ENCODE peak calls at places on chromosomes 4 and X, in seven cellular contexts. Y is kidney epithelial cell, H is adrenal gland, N is left lung, W is AG04450, F is suprapubic skin, G is astrocyte of the spinal cord. X is an unnamed sample.

GRCh38 chr4:140372607-140373327 is 679 bp upstream of the SCOC start:
- DNase-seq in Y (no peak), H (peak; percentile 15), N (no peak), W (no peak), F (no peak), G (peak; percentile 39), X (no peak)

GRCh38 chr4:74969507-74970474 is 36.9 kb downstream of the PARM1 start:
- DNase-seq in Y (no peak), H (no peak), N (no peak), W (no peak), F (no peak), G (no peak), X (peak; percentile 25)

GRCh38 chr4:65825121-65825520 is 154.8 kb upstream of the EPHA5 start:
- DNase-seq in Y (no peak), H (no peak), N (no peak), W (no peak), F (no peak), G (peak; percentile 50), X (no peak)

GRCh38 chr4:54005475-54005874 is 58.9 kb downstream of the CHIC2 start:
- DNase-seq in Y (peak; percentile 2), H (no peak), N (no peak), W (no peak), F (no peak), G (peak; percentile 43), X (no peak)

GRCh38 chr4:4990857-4991540 is 28.3 kb downstream of the CYTL1 start:
- DNase-seq in Y (peak; percentile 1), H (peak; percentile 90), N (no peak), W (no peak), F (peak; percentile 91), G (peak; percentile 55), X (peak; percentile 29)

GRCh38 chrX:71181558-71181909 is 36.9 kb downstream of the NLGN3 start:
- DNase-seq in Y (no peak), H (no peak), N (no peak), W (no peak), F (no peak), G (no peak), X (no peak)

GRCh38 chr4:1723131-1723801 is 1.9 kb downstream of the TACC3 start:
- DNase-seq in Y (no peak), H (no peak), N (no peak), W (no peak), F (no peak), G (no peak), X (no peak)

GRCh38 chr4:183177001-183177400 is 77.9 kb downstream of the WWC2 start:
- DNase-seq in Y (no peak), H (no peak), N (no peak), W (no peak), F (no peak), G (no peak), X (no peak)

GRCh38 chrX:1521459-1521956 is 15.5 kb downstream of the P2RY8 start:
- DNase-seq in Y (no peak), H (no peak), N (no peak), W (no peak), F (peak; percentile 43), G (no peak), X (no peak)

GRCh38 chrX:17788439-17788838 is 51.1 kb downstream of the SCML1 start:
- DNase-seq in Y (peak; percentile 5), H (peak; percentile 31), N (no peak), W (no peak), F (no peak), G (peak; percentile 32), X (no peak)

GRCh38 chr4:175386776-175387507 is 425.1 kb downstream of the GPM6A start:
- DNase-seq in Y (no peak), H (no peak), N (peak; percentile 44), W (no peak), F (no peak), G (no peak), X (no peak)

GRCh38 chrX:2484721-2485459 is 15.9 kb downstream of the DHRSX start:
- DNase-seq in Y (no peak), H (no peak), N (no peak), W (no peak), F (no peak), G (peak; percentile 73), X (no peak)

GRCh38 chrX:31420711-31421151 is 348.9 kb upstream of the FTHL17 start:
- DNase-seq in Y (peak; percentile 72), H (no peak), N (no peak), W (no peak), F (no peak), G (no peak), X (no peak)

GRCh38 chr4:157128395-157128794 is 52.4 kb downstream of the GLRB start:
- DNase-seq in Y (no peak), H (no peak), N (no peak), W (peak; percentile 4), F (no peak), G (peak; percentile 66), X (peak; percentile 25)

GRCh38 chrX:58025979-58026378 is 115.7 kb upstream of the ZXDA start:
- DNase-seq in Y (no peak), H (peak; percentile 26), N (no peak), W (no peak), F (no peak), G (no peak), X (no peak)

GRCh38 chr4:11700751-11701226 is 272.1 kb upstream of the HS3ST1 start:
- DNase-seq in Y (no peak), H (no peak), N (peak; percentile 6), W (peak; percentile 20), F (no peak), G (peak; percentile 57), X (peak; percentile 47)

DNA sequence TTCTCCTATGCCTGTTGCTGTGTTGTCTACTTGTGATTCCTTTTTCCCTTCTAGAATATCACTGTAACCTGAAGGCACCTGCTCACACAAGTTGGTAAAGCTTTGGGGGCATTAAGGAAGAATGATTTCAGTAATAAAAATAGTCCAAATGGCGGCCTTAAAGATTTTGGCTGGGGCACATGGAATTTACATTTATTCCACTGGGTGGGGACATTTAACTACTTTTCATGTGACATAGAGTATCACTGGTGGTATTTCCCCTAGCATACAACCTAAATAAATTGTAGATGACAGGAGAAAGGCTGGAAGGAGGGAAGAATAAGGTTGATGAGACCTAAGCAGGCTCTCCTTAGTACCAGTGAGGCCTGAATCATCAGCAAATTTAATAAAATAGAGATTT is 121.8 kb upstream of the EDA2R start:
- DNase-seq in Y (no peak), H (no peak), N (no peak), W (no peak), F (no peak), G (no peak), X (no peak)
- TF ChIP-seq CTCF in Y (no peak), H (no peak), N (no peak), W (no peak), F (no peak), G (no peak), X (no peak)

DNA sequence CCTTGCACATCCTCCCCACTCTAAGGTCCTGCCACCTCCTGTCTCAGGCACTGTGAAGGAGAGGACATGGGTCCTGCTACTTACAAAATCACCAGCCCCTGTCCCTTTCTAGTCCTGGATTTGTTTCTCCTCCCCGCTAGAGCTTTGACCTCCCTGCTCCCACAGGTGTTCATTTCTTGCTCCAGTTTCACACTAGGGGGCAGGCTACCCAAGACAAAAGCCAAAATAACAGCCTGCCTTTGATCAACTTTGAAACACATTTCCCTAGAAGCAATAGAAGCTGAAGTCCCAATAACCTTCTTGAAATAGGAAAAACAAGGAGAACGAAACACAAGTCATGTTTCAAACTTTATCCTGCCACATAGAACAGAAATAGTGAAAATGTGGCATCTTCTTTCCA is 164.4 kb downstream of the QDPR start:
- DNase-seq in Y (no peak), H (no peak), N (no peak), W (no peak), F (no peak), G (peak; percentile 10), X (no peak)
- TF ChIP-seq CTCF in Y (peak; percentile 60), H (peak; percentile 31), N (peak; percentile 37), W (peak; percentile 68), F (no peak), G (peak; percentile 49), X (peak; percentile 70)

GRCh38 chr4:95545526-95545925 is 3.2 kb downstream of the UNC5C start:
- DNase-seq in Y (no peak), H (no peak), N (peak; percentile 28), W (no peak), F (no peak), G (no peak), X (no peak)

GRCh38 chr4:95541889-95542607 is 6.7 kb downstream of the UNC5C start:
- DNase-seq in Y (no peak), H (no peak), N (no peak), W (no peak), F (no peak), G (no peak), X (no peak)

GRCh38 chr4:95546236-95546635 is 2.5 kb downstream of the UNC5C start:
- DNase-seq in Y (no peak), H (no peak), N (no peak), W (no peak), F (no peak), G (no peak), X (no peak)

GRCh38 chr4:95546866-95547707 is 1.7 kb downstream of the UNC5C start:
- DNase-seq in Y (no peak), H (peak; percentile 27), N (peak; percentile 24), W (no peak), F (no peak), G (no peak), X (no peak)

GRCh38 chr4:95544433-95545103 is 4.2 kb downstream of the UNC5C start:
- DNase-seq in Y (no peak), H (no peak), N (no peak), W (no peak), F (no peak), G (no peak), X (no peak)
- TF ChIP-seq CTCF in Y (peak; percentile 31), H (no peak), N (no peak), W (no peak), F (no peak), G (peak; percentile 25), X (no peak)

GRCh38 chrX:119266364-119266995 is 30.4 kb downstream of the PGRMC1 start:
- DNase-seq in Y (no peak), H (peak; percentile 27), N (no peak), W (no peak), F (no peak), G (peak; percentile 8), X (no peak)
- TF ChIP-seq CTCF in Y (peak; percentile 81), H (peak; percentile 51), N (peak; percentile 49), W (peak; percentile 72), F (peak; percentile 21), G (peak; percentile 81), X (peak; percentile 79)

GRCh38 chrX:37905436-37906147 is 58.2 kb upstream of the DYNLT3 start:
- DNase-seq in Y (no peak), H (peak; percentile 40), N (peak; percentile 51), W (no peak), F (no peak), G (peak; percentile 78), X (peak; percentile 51)
- TF ChIP-seq CTCF in Y (peak; percentile 15), H (no peak), N (no peak), W (peak; percentile 33), F (no peak), G (peak; percentile 36), X (no peak)

GRCh38 chrX:109886122-109886761 is 116.7 kb upstream of the TMEM164 start:
- DNase-seq in Y (no peak), H (peak; percentile 52), N (no peak), W (no peak), F (no peak), G (peak; percentile 37), X (no peak)
- TF ChIP-seq CTCF in Y (peak; percentile 73), H (peak; percentile 65), N (peak; percentile 65), W (peak; percentile 73), F (peak; percentile 37), G (peak; percentile 80), X (peak; percentile 84)

GRCh38 chrX:55039471-55039870 is 8.7 kb upstream of the ALAS2 start:
- DNase-seq in Y (no peak), H (no peak), N (no peak), W (no peak), F (no peak), G (no peak), X (no peak)
- TF ChIP-seq CTCF in Y (no peak), H (no peak), N (no peak), W (no peak), F (no peak), G (no peak), X (no peak)

X was measured in retinal pigment epithelial cell.